ENCODE peak calls at places on chromosome 12, in five cellular contexts. One of them, this sample, is unnamed.
A peak's percentile ranks its signal among the peaks of the same experiment; 100 is the strongest.

GRCh38 chr12:112796067-112796466 is 4.5 kb downstream of the RPH3A start:
- DNase-seq in cardiac fibroblast: no peak
- DNase-seq in CD8-positive, alpha-beta T cell: no peak
- DNase-seq in naive thymus-derived CD4-positive, alpha-beta T cell: no peak
- DNase-seq in lower leg skin: no peak
- DNase-seq in this sample: no peak

GRCh38 chr12:122215789-122216188 is 10.1 kb downstream of the DIABLO start:
- DNase-seq in cardiac fibroblast: no peak
- DNase-seq in CD8-positive, alpha-beta T cell: no peak
- DNase-seq in naive thymus-derived CD4-positive, alpha-beta T cell: no peak
- DNase-seq in lower leg skin: no peak
- DNase-seq in this sample: no peak

GRCh38 chr12:87756111-87756510 is 273.1 kb downstream of the C12orf50 start:
- DNase-seq in lower leg skin: no peak
- DNase-seq in CD8-positive, alpha-beta T cell: no peak
- DNase-seq in naive thymus-derived CD4-positive, alpha-beta T cell: no peak
- DNase-seq in cardiac fibroblast: peak; percentile 90
- DNase-seq in this sample: no peak

GRCh38 chr12:123180171-123180570 is 29.3 kb upstream of the PITPNM2 start:
- DNase-seq in lower leg skin: peak; percentile 6
- DNase-seq in naive thymus-derived CD4-positive, alpha-beta T cell: no peak
- DNase-seq in cardiac fibroblast: no peak
- DNase-seq in CD8-positive, alpha-beta T cell: no peak
- DNase-seq in this sample: no peak

GRCh38 chr12:39464976-39465375 is 22.1 kb upstream of the KIF21A start:
- DNase-seq in lower leg skin: no peak
- DNase-seq in naive thymus-derived CD4-positive, alpha-beta T cell: no peak
- DNase-seq in CD8-positive, alpha-beta T cell: no peak
- DNase-seq in cardiac fibroblast: no peak
- DNase-seq in this sample: no peak

GRCh38 chr12:41514050-41514449 is 325.9 kb downstream of the PDZRN4 start:
- DNase-seq in cardiac fibroblast: no peak
- DNase-seq in lower leg skin: no peak
- DNase-seq in CD8-positive, alpha-beta T cell: no peak
- DNase-seq in naive thymus-derived CD4-positive, alpha-beta T cell: no peak
- DNase-seq in this sample: no peak

GRCh38 chr12:990308-990648 is 745 bp upstream of the ERC1 start:
- DNase-seq in lower leg skin: peak; percentile 91
- DNase-seq in naive thymus-derived CD4-positive, alpha-beta T cell: no peak
- DNase-seq in cardiac fibroblast: peak; percentile 69
- DNase-seq in CD8-positive, alpha-beta T cell: peak; percentile 23
- DNase-seq in this sample: peak; percentile 48

GRCh38 chr12:31928246-31929139 is 30.7 kb upstream of the RESF1 start:
- DNase-seq in cardiac fibroblast: no peak
- DNase-seq in naive thymus-derived CD4-positive, alpha-beta T cell: no peak
- DNase-seq in CD8-positive, alpha-beta T cell: peak; percentile 4
- DNase-seq in lower leg skin: no peak
- DNase-seq in this sample: no peak

GRCh38 chr12:21065845-21066244 is 65.1 kb upstream of the SLCO1B1 start:
- DNase-seq in naive thymus-derived CD4-positive, alpha-beta T cell: no peak
- DNase-seq in cardiac fibroblast: peak; percentile 2
- DNase-seq in lower leg skin: no peak
- DNase-seq in CD8-positive, alpha-beta T cell: no peak
- DNase-seq in this sample: no peak

GRCh38 chr12:14960548-14961465 is 594 bp downstream of the ARHGDIB start:
- DNase-seq in lower leg skin: no peak
- DNase-seq in cardiac fibroblast: peak; percentile 75
- DNase-seq in naive thymus-derived CD4-positive, alpha-beta T cell: peak; percentile 41
- DNase-seq in CD8-positive, alpha-beta T cell: peak; percentile 37
- DNase-seq in this sample: no peak

GRCh38 chr12:14962180-14962579 is 779 bp upstream of the ARHGDIB start:
- DNase-seq in lower leg skin: no peak
- DNase-seq in naive thymus-derived CD4-positive, alpha-beta T cell: no peak
- DNase-seq in cardiac fibroblast: no peak
- DNase-seq in CD8-positive, alpha-beta T cell: no peak
- DNase-seq in this sample: no peak

GRCh38 chr12:14959916-14960315 is 1.5 kb downstream of the ARHGDIB start:
- DNase-seq in lower leg skin: no peak
- DNase-seq in cardiac fibroblast: no peak
- DNase-seq in naive thymus-derived CD4-positive, alpha-beta T cell: no peak
- DNase-seq in CD8-positive, alpha-beta T cell: no peak
- DNase-seq in this sample: no peak

GRCh38 chr12:14962797-14963196 is 1.4 kb upstream of the ARHGDIB start:
- DNase-seq in naive thymus-derived CD4-positive, alpha-beta T cell: no peak
- DNase-seq in cardiac fibroblast: no peak
- DNase-seq in CD8-positive, alpha-beta T cell: no peak
- DNase-seq in lower leg skin: no peak
- DNase-seq in this sample: no peak

GRCh38 chr12:14961466-14962155 is at the start of gene ARHGDIB:
- DNase-seq in naive thymus-derived CD4-positive, alpha-beta T cell: peak; percentile 41
- DNase-seq in CD8-positive, alpha-beta T cell: peak; percentile 65
- DNase-seq in cardiac fibroblast: peak; percentile 75
- DNase-seq in lower leg skin: peak; percentile 88
- DNase-seq in this sample: no peak
- H3K4me3 ChIP-seq in naive thymus-derived CD4-positive, alpha-beta T cell: peak within 1 kb of the TSS; percentile 84
- H3K4me3 ChIP-seq in CD8-positive, alpha-beta T cell: peak within 1 kb of the TSS; percentile 71
- H3K4me3 ChIP-seq in cardiac fibroblast: peak within 1 kb of the TSS; percentile 60
- H3K4me3 ChIP-seq in lower leg skin: peak within 1 kb of the TSS; percentile 33
- H3K4me3 ChIP-seq in this sample: peak within 1 kb of the TSS; percentile 17

GRCh38 chr12:127145929-127146789 is 1120.8 kb upstream of the TMEM132C start:
- DNase-seq in cardiac fibroblast: peak; percentile 55
- DNase-seq in lower leg skin: peak; percentile 88
- DNase-seq in naive thymus-derived CD4-positive, alpha-beta T cell: peak; percentile 43
- DNase-seq in CD8-positive, alpha-beta T cell: peak; percentile 67
- DNase-seq in this sample: peak; percentile 21
- H3K4me3 ChIP-seq in cardiac fibroblast: peak overlapping the region; percentile 54
- H3K4me3 ChIP-seq in lower leg skin: peak overlapping the region; percentile 0
- H3K4me3 ChIP-seq in naive thymus-derived CD4-positive, alpha-beta T cell: peak overlapping the region; percentile 63
- H3K4me3 ChIP-seq in CD8-positive, alpha-beta T cell: peak overlapping the region; percentile 67
- H3K4me3 ChIP-seq in this sample: peak overlapping the region; percentile 63

DNA sequence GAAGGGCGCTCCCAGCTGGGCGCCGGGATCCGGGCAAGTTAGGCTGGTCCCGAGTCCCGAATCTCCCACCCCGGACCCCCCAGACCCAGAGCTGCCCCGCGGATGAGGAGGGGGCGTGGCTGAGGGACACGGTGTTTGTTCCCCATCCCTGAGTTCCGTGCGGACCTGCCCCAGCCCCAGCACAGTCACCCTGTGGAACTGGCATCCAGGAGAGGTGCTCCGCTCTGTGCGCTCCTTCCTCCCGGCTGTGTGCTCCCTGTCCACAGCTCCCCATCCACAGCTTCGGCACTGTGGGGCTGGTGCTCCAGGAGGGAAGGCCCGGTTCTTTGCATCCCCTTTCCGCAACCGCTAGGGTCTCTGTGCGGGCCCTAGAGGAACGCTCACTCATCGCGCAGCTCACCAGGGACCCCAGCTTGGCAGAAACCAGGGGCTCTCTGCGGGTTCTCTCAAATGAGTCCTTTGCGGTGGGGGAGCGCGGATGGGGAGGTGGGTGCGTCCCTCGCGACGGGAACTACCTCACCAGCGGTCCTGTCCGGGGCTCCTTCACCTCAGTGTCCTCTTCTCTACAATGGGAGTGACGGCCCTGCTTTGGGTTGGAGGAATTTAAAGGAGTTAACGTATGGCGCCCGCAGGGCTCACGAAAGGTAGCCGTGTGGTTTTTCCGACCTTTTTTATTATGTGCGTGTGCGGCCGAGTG is 829 bp downstream of the TMEM132C start:
- DNase-seq in naive thymus-derived CD4-positive, alpha-beta T cell: no peak
- DNase-seq in cardiac fibroblast: no peak
- DNase-seq in CD8-positive, alpha-beta T cell: no peak
- DNase-seq in lower leg skin: no peak
- DNase-seq in this sample: no peak
- H3K4me3 ChIP-seq in naive thymus-derived CD4-positive, alpha-beta T cell: no peak overlapping the region
- H3K4me3 ChIP-seq in cardiac fibroblast: no peak overlapping the region
- H3K4me3 ChIP-seq in CD8-positive, alpha-beta T cell: no peak overlapping the region
- H3K4me3 ChIP-seq in lower leg skin: peak overlapping the region; percentile 32
- H3K4me3 ChIP-seq in this sample: peak overlapping the region; percentile 58

GRCh38 chr12:86713121-86713520 is 456.9 kb upstream of the MGAT4C start:
- DNase-seq in naive thymus-derived CD4-positive, alpha-beta T cell: no peak
- DNase-seq in lower leg skin: no peak
- DNase-seq in CD8-positive, alpha-beta T cell: no peak
- DNase-seq in cardiac fibroblast: no peak
- DNase-seq in this sample: no peak
- H3K4me3 ChIP-seq in naive thymus-derived CD4-positive, alpha-beta T cell: no peak overlapping the region
- H3K4me3 ChIP-seq in lower leg skin: no peak overlapping the region
- H3K4me3 ChIP-seq in CD8-positive, alpha-beta T cell: no peak overlapping the region
- H3K4me3 ChIP-seq in cardiac fibroblast: no peak overlapping the region
- H3K4me3 ChIP-seq in this sample: no peak overlapping the region

GRCh38 chr12:14424545-14424944 is 59.1 kb downstream of the ATF7IP start:
- DNase-seq in naive thymus-derived CD4-positive, alpha-beta T cell: no peak
- DNase-seq in CD8-positive, alpha-beta T cell: no peak
- DNase-seq in lower leg skin: no peak
- DNase-seq in cardiac fibroblast: no peak
- DNase-seq in this sample: no peak
- H3K4me3 ChIP-seq in naive thymus-derived CD4-positive, alpha-beta T cell: no peak overlapping the region
- H3K4me3 ChIP-seq in CD8-positive, alpha-beta T cell: no peak overlapping the region
- H3K4me3 ChIP-seq in lower leg skin: no peak overlapping the region
- H3K4me3 ChIP-seq in cardiac fibroblast: no peak overlapping the region
- H3K4me3 ChIP-seq in this sample: no peak overlapping the region

DNA sequence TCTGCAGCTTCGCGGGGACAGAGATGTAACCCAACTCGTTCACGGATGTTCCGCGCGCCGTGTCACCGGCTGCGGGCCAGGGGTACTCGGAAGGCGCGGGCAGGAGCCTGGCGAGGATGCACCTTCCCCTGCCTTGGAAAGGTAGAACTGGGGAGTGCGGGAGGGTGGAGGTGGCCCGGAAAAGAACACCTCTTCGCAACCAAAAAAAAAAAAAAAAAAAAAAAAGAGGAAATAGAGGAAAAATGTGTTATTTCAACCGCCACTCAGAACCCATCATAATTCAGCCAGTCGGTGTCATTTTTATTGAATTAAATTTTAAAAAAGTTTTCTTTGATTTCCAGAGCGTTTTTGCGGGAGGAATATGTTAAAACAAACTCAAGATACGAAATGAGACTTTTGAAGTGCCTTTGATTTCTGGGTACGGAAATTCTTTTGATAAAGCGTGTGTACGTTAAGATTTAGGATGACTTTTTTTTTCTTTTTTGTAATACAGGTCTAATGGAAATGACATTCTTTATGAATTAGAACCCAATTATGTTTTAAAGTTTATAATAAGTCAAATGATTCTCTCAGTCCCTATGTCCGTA is 8.9 kb downstream of the CDKN1B start:
- DNase-seq in lower leg skin: no peak
- DNase-seq in CD8-positive, alpha-beta T cell: no peak
- DNase-seq in naive thymus-derived CD4-positive, alpha-beta T cell: no peak
- DNase-seq in cardiac fibroblast: no peak
- DNase-seq in this sample: no peak
- H3K4me3 ChIP-seq in lower leg skin: peak overlapping the region; percentile 67
- H3K4me3 ChIP-seq in CD8-positive, alpha-beta T cell: peak overlapping the region; percentile 92
- H3K4me3 ChIP-seq in naive thymus-derived CD4-positive, alpha-beta T cell: peak overlapping the region; percentile 53
- H3K4me3 ChIP-seq in cardiac fibroblast: peak overlapping the region; percentile 88
- H3K4me3 ChIP-seq in this sample: peak overlapping the region; percentile 84

This sample was measured in tibial nerve.